ENCODE peak calls at places on chromosome 6, in eight cellular contexts. F, W, Y, R, M, Z, E and B are unnamed samples.

GRCh38 chr6:158560787-158561246 is 926 bp downstream of the TMEM181 start:
- DNase-seq in F (no peak), W (no peak), Y (no peak), R (no peak), M (no peak), Z (peak; percentile 68), E (peak; percentile 25), B (no peak)

GRCh38 chr6:148765878-148766808 is 19.3 kb downstream of the UST start:
- DNase-seq in F (no peak), W (no peak), Y (no peak), R (no peak), M (no peak), Z (no peak), E (no peak), B (no peak)

GRCh38 chr6:128932061-128932460 is 49.1 kb downstream of the LAMA2 start:
- DNase-seq in F (peak; percentile 67), W (no peak), Y (no peak), R (no peak), M (no peak), Z (no peak), E (peak; percentile 26), B (no peak)

GRCh38 chr6:161168281-161168891 is 105.5 kb downstream of the AGPAT4 start:
- DNase-seq in F (peak; percentile 96), W (peak; percentile 93), Y (no peak), R (peak; percentile 42), M (no peak), Z (no peak), E (peak; percentile 99), B (no peak)

GRCh38 chr6:139367810-139368321 is 6.6 kb downstream of the CITED2 start:
- DNase-seq in F (no peak), W (no peak), Y (no peak), R (peak; percentile 54), M (no peak), Z (no peak), E (peak; percentile 27), B (no peak)

GRCh38 chr6:3316363-3316762 is 57.6 kb downstream of the PSMG4 start:
- DNase-seq in F (no peak), W (no peak), Y (no peak), R (no peak), M (no peak), Z (no peak), E (no peak), B (no peak)

GRCh38 chr6:155155787-155156447 is 107.9 kb upstream of the CLDN20 start:
- DNase-seq in F (no peak), W (no peak), Y (no peak), R (no peak), M (no peak), Z (no peak), E (no peak), B (no peak)

GRCh38 chr6:160978141-160978926 is 13.2 kb upstream of the MAP3K4 start:
- DNase-seq in F (peak; percentile 34), W (no peak), Y (no peak), R (no peak), M (no peak), Z (no peak), E (peak; percentile 52), B (no peak)